ENCODE peak calls at places on chromosomes 6 and 20, in ten cellular contexts. W is putamen, G is 8988T, A is retina, Q is choroid plexus epithelial cell, E is pons, V is ACHN, L is mesothelial cell of epicardium, C is astrocyte, X is PC-3. O is an unnamed sample.

GRCh38 chr20:23147964-23148720 is 62.0 kb upstream of the CD93 start:
- DNase-seq in A (no peak), L (no peak), X (peak), V (peak), W (no peak), E (no peak), G (no peak), C (peak), Q (peak), O (peak)

GRCh38 chr6:31285496-31285895 is 13.6 kb upstream of the HLA-C start:
- DNase-seq in V (no peak), A (no peak), X (no peak), E (no peak), Q (no peak), G (no peak), L (no peak), W (no peak), C (no peak), O (no peak)

GRCh38 chr6:14095444-14095843 is 22.1 kb upstream of the CD83 start:
- DNase-seq in X (no peak), C (no peak), A (no peak), Q (no peak), E (no peak), W (no peak), L (no peak), G (no peak), V (no peak), O (no peak)

GRCh38 chr6:28000351-28001045 is 43.5 kb downstream of the OR2B6 start:
- DNase-seq in E (no peak), Q (no peak), C (no peak), V (no peak), A (no peak), L (no peak), X (no peak), W (no peak), G (no peak), O (peak)

GRCh38 chr6:26155066-26155925 is 68.1 kb downstream of the HFE start:
- DNase-seq in A (peak), E (peak), W (peak), G (no peak), L (no peak), V (peak), C (no peak), Q (no peak), X (peak), O (peak)

GRCh38 chr20:35254448-35254999 is 23.4 kb downstream of the MMP24OS start:
- DNase-seq in A (no peak), Q (no peak), L (no peak), G (no peak), C (no peak), V (no peak), E (no peak), W (no peak), X (no peak), O (no peak)

GRCh38 chr20:40006168-40006860 is 682.7 kb downstream of the MAFB start:
- DNase-seq in C (no peak), A (no peak), V (no peak), X (no peak), L (no peak), E (no peak), W (no peak), G (no peak), Q (no peak), O (no peak)

GRCh38 chr6:125979101-125979500 is 7.2 kb upstream of the TRMT11 start:
- DNase-seq in C (no peak), X (no peak), V (no peak), L (no peak), G (no peak), Q (no peak), E (no peak), A (no peak), W (no peak), O (no peak)

GRCh38 chr20:43893930-43894329 is 20.7 kb upstream of the TOX2 start:
- DNase-seq in A (no peak), W (no peak), E (no peak), Q (no peak), X (no peak), L (no peak), V (no peak), G (no peak), C (peak), O (no peak)

GRCh38 chr6:130033999-130034814 is 15.8 kb downstream of the L3MBTL3 start:
- DNase-seq in V (no peak), A (no peak), C (peak), W (no peak), E (no peak), X (peak), L (no peak), G (no peak), Q (peak), O (no peak)